ENCODE peak calls at places on chromosomes 11 and 22, in four cellular contexts. Z is GM12878, E is H1, A is K562. B is an unnamed sample.

GRCh38 chr11:70696076-70696475 is 297.7 kb downstream of the CTTN start:
- DNase-seq in E (no peak), A (no peak), Z (no peak), B (no peak)

GRCh38 chr11:110176366-110177056 is 83.3 kb downstream of the ZC3H12C start:
- DNase-seq in A (no peak), Z (no peak), E (no peak), B (no peak)

GRCh38 chr22:19815093-19815822 is 39.4 kb downstream of the GNB1L start:
- DNase-seq in Z (no peak), E (no peak), A (peak; percentile 98), B (no peak)

GRCh38 chr11:93652161-93652597 is 9.3 kb upstream of the CEP295 start:
- DNase-seq in A (peak; percentile 36), Z (no peak), E (no peak), B (peak; percentile 17)

GRCh38 chr11:47186937-47187681 is 875 bp upstream of the PACSIN3 start:
- DNase-seq in A (no peak), Z (no peak), E (no peak), B (peak; percentile 64)

GRCh38 chr11:125568970-125569912 is at the start of gene EI24:
- DNase-seq in A (peak; percentile 92), E (peak; percentile 87), Z (peak; percentile 72), B (peak; percentile 84)

GRCh38 chr11:46015941-46016340 is 93.5 kb downstream of the LARGE2 start:
- DNase-seq in Z (no peak), A (no peak), E (no peak), B (no peak)

GRCh38 chr11:74949748-74950127 is 672 bp downstream of the SPCS2 start:
- DNase-seq in A (peak; percentile 29), Z (no peak), E (no peak), B (no peak)

GRCh38 chr22:42371112-42371900 is 60.9 kb downstream of the NFAM1 start:
- DNase-seq in E (no peak), Z (no peak), A (no peak), B (no peak)

GRCh38 chr11:86397351-86397750 is 22.7 kb downstream of the CCDC81 start:
- DNase-seq in E (no peak), A (no peak), Z (no peak), B (no peak)
- TF ChIP-seq RFX5 in E (no peak), A (no peak), Z (no peak), B (no peak)

GRCh38 chr22:27194096-27194748 is 536.8 kb downstream of the MIAT start:
- DNase-seq in E (no peak), Z (no peak), A (no peak), B (no peak)

GRCh38 chr22:27196483-27196882 is 539.1 kb downstream of the MIAT start:
- DNase-seq in Z (no peak), E (no peak), A (no peak), B (no peak)

GRCh38 chr22:27193636-27194035 is 536.2 kb downstream of the MIAT start:
- DNase-seq in Z (no peak), A (no peak), E (no peak), B (no peak)

GRCh38 chr22:27195516-27195915 is 538.1 kb downstream of the MIAT start:
- DNase-seq in E (no peak), Z (no peak), A (no peak), B (no peak)

DNA sequence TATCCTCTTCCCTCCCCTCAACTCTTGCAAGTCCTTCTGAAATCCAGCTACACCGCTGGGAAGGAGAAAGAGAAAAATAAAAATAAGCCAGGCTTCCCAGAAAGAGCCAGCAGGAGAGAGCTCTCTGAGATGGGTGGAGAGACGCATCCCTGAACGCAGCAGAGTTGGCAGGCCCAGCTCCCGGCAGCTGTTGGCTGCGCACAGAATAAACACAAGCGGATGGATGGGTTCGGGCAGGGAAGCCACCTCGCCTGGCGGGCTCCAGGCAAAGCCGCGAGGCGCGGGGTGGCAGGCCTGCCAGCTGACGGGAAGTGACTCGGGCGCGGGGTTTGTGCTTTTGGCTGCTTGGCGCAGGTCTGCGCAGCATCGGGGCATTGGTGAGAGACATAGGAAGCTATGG is 537.7 kb downstream of the MIAT start:
- DNase-seq in A (no peak), E (no peak), Z (no peak), B (no peak)
- TF ChIP-seq HDAC6 in A (no peak), E (no peak), Z (no peak), B (no peak)

DNA sequence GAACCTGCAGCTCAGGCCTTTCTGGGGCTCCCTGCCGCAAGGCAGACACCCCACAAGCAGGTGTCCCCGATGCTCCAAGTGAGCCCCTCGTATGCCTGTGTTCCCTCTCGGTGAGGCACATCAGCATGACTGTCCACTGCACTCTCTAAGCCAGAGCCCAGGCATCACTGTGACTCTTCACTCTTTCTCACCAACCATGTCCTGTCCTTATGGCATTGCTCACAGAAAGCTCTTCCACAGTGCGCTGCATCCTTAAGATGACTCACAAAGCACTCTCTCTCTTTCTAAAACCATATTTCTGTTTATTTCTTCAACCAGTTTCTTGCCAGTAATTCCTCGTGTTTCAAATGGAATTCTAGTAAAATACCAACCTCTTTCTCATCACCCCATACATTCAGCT is 18.1 kb downstream of the GAB4 start:
- DNase-seq in A (no peak), E (no peak), Z (no peak), B (no peak)
- TF ChIP-seq RFX5 in A (no peak), E (no peak), Z (no peak), B (no peak)

GRCh38 chr22:40417041-40417440 is 46.6 kb downstream of the SGSM3 start:
- DNase-seq in A (no peak), E (no peak), Z (no peak), B (no peak)

GRCh38 chr22:40416267-40416570 is 45.8 kb downstream of the SGSM3 start:
- DNase-seq in A (no peak), E (no peak), Z (no peak), B (no peak)

GRCh38 chr22:40417881-40418280 is 47.5 kb downstream of the SGSM3 start:
- DNase-seq in E (no peak), Z (no peak), A (no peak), B (no peak)

GRCh38 chr22:40415531-40416266 is 45.3 kb downstream of the SGSM3 start:
- DNase-seq in A (no peak), Z (no peak), E (no peak), B (no peak)

DNA sequence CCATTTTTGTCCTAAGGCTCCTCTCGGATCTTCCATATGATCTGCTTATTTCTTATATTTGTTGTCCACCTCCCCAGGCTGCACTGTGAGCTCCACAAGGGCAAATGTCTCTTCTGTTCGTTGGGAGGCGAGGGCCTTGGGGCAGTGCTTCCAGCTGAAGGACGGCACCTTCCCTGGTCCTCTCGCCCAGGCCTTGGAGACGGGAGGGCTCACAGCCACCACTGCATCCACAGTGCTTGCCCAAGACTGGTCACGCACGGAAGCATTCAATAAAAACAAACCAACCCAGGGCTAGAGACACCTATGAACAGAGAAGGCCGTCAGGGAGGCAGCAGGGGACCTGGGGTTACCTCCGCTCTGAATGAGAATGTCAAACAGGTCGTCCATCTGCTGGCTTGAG is 46.2 kb downstream of the SGSM3 start:
- DNase-seq in A (no peak), Z (no peak), E (no peak), B (no peak)
- TF ChIP-seq HDAC6 in A (no peak), Z (no peak), E (no peak), B (no peak)

GRCh38 chr11:1012291-1012690 is 24.2 kb downstream of the MUC6 start:
- DNase-seq in E (no peak), A (no peak), Z (no peak), B (no peak)

GRCh38 chr11:1014276-1014675 is 22.2 kb downstream of the MUC6 start:
- DNase-seq in E (no peak), Z (no peak), A (no peak), B (no peak)

GRCh38 chr11:1013628-1013935 is 22.9 kb downstream of the MUC6 start:
- DNase-seq in E (no peak), Z (no peak), A (no peak), B (no peak)

GRCh38 chr11:1011320-1011698 is 25.2 kb downstream of the MUC6 start:
- DNase-seq in Z (no peak), A (no peak), E (no peak), B (no peak)

GRCh38 chr11:1012740-1013627 is 23.5 kb downstream of the MUC6 start:
- DNase-seq in E (no peak), A (no peak), Z (no peak), B (no peak)
- TF ChIP-seq RFX5 in E (no peak), A (no peak), Z (no peak), B (no peak)

GRCh38 chr11:76590631-76590950 is 80.0 kb downstream of the LRRC32 start:
- DNase-seq in E (no peak), Z (no peak), A (no peak), B (no peak)

GRCh38 chr11:76591416-76591815 is 79.1 kb downstream of the LRRC32 start:
- DNase-seq in A (no peak), E (no peak), Z (no peak), B (no peak)

GRCh38 chr11:76589945-76590630 is 80.5 kb downstream of the LRRC32 start:
- DNase-seq in Z (no peak), E (no peak), A (no peak), B (no peak)

GRCh38 chr11:76592025-76592914 is 78.3 kb downstream of the LRRC32 start:
- DNase-seq in Z (no peak), A (no peak), E (no peak), B (no peak)

GRCh38 chr11:76592961-76593360 is 77.6 kb downstream of the LRRC32 start:
- DNase-seq in Z (no peak), E (no peak), A (no peak), B (no peak)
- TF ChIP-seq HDAC6 in Z (no peak), E (no peak), A (no peak), B (no peak)